ENCODE peak calls at places on chromosomes 1 and 21, in four cellular contexts. Q, Y, G and D are unnamed samples.

GRCh38 chr1:25700626-25701025 is 84.0 kb downstream of the MAN1C1 start:
- DNase-seq in Q (no peak), Y (no peak), G (no peak), D (no peak)

GRCh38 chr1:53334781-53335180 is 6.9 kb upstream of the LRP8 start:
- DNase-seq in Y (no peak), Q (no peak), G (no peak), D (no peak)

GRCh38 chr1:55868026-55868425 is 652.9 kb upstream of the USP24 start:
- DNase-seq in Y (peak), Q (no peak), G (no peak), D (peak)

GRCh38 chr1:227870375-227870774 is 54.9 kb downstream of the PRSS38 start:
- DNase-seq in Q (no peak), Y (no peak), G (no peak), D (no peak)

GRCh38 chr1:194512957-194513356 is 1326.5 kb upstream of the B3GALT2 start:
- DNase-seq in G (no peak), Y (peak), Q (no peak), D (no peak)

GRCh38 chr1:183159960-183160359 is 26.1 kb upstream of the LAMC2 start:
- DNase-seq in Q (peak), G (peak), Y (peak), D (no peak)

GRCh38 chr1:100219879-100220278 is 29.8 kb downstream of the DBT start:
- DNase-seq in Y (no peak), Q (no peak), G (no peak), D (no peak)

GRCh38 chr1:227893696-227894305 is 53.9 kb downstream of the WNT9A start:
- DNase-seq in Q (no peak), G (peak), Y (no peak), D (no peak)

GRCh38 chr1:37162059-37162458 is 127.7 kb upstream of the GRIK3 start:
- DNase-seq in Q (no peak), Y (no peak), G (no peak), D (no peak)

GRCh38 chr1:24418898-24419628 is 3.5 kb downstream of the NIPAL3 start:
- DNase-seq in G (peak), Q (peak), Y (peak), D (peak)

GRCh38 chr1:1006305-1007159 is 6.6 kb upstream of the HES4 start:
- DNase-seq in G (peak), Q (peak), Y (no peak), D (no peak)

GRCh38 chr1:150002217-150002616 is 8.3 kb downstream of the OTUD7B start:
- DNase-seq in G (no peak), Q (no peak), Y (peak), D (no peak)

GRCh38 chr1:81920245-81920740 is 119.6 kb downstream of the ADGRL2 start:
- DNase-seq in Q (no peak), Y (peak), G (no peak), D (peak)

GRCh38 chr1:2326524-2326923 is 64.8 kb downstream of the MORN1 start:
- DNase-seq in Q (no peak), Y (no peak), G (no peak), D (no peak)

GRCh38 chr1:112267929-112268328 is 128.1 kb upstream of the CTTNBP2NL start:
- DNase-seq in Q (no peak), Y (no peak), G (no peak), D (no peak)

GRCh38 chr1:54546651-54547348 is 1.2 kb upstream of the ACOT11 start:
- DNase-seq in Q (no peak), G (no peak), Y (no peak), D (no peak)

GRCh38 chr1:227372662-227373061 is 54.4 kb upstream of the CDC42BPA start:
- DNase-seq in Y (peak), G (no peak), Q (no peak), D (no peak)

GRCh38 chr1:43766086-43766784 is 58.9 kb downstream of the ST3GAL3 start:
- DNase-seq in Y (peak), G (no peak), Q (peak), D (no peak)

GRCh38 chr1:241639653-241640148 is 468 bp downstream of the CHML start:
- DNase-seq in Y (peak), Q (peak), G (peak), D (peak)

GRCh38 chr1:168031627-168032026 is 94.8 kb upstream of the MPC2 start:
- DNase-seq in Q (no peak), G (no peak), Y (no peak), D (no peak)

GRCh38 chr1:207316622-207317510 is 4.6 kb upstream of the CD55 start:
- DNase-seq in Y (no peak), G (no peak), Q (no peak), D (peak)

GRCh38 chr1:31761883-31762282 is 2.3 kb downstream of the ADGRB2 start:
- DNase-seq in Y (peak), Q (no peak), G (no peak), D (peak)

GRCh38 chr1:223233410-223234163 is 90.5 kb upstream of the TLR5 start:
- DNase-seq in Y (peak), G (no peak), Q (no peak), D (peak)

GRCh38 chr1:12656575-12656974 is 12.7 kb downstream of the AADACL4 start:
- DNase-seq in Y (no peak), Q (no peak), G (no peak), D (no peak)

GRCh38 chr1:41626146-41626545 is 141.7 kb upstream of the EDN2 start:
- DNase-seq in G (no peak), Q (no peak), Y (peak), D (peak)

GRCh38 chr1:28456078-28456477 is 49.8 kb upstream of the RCC1 start:
- DNase-seq in G (no peak), Q (no peak), Y (peak), D (peak)

GRCh38 chr1:29033829-29034466 is 89.8 kb downstream of the TMEM200B start:
- DNase-seq in G (no peak), Y (peak), Q (no peak), D (peak)

GRCh38 chr1:44707959-44708831 is 22.8 kb downstream of the RNU5D-1 start:
- DNase-seq in G (no peak), Q (no peak), Y (peak), D (peak)

GRCh38 chr1:167819849-167820683 is 93.9 kb downstream of the ADCY10 start:
- DNase-seq in G (peak), Q (peak), Y (peak), D (peak)

GRCh38 chr1:193408782-193409293 is 222.4 kb upstream of the B3GALT2 start:
- DNase-seq in Y (peak), Q (peak), G (peak), D (peak)

GRCh38 chr1:10515627-10516026 is 40.9 kb downstream of the PEX14 start:
- DNase-seq in Y (no peak), G (no peak), Q (no peak), D (no peak)

GRCh38 chr1:156571261-156571958 is 955 bp downstream of the IQGAP3 start:
- DNase-seq in Y (peak), Q (no peak), G (no peak), D (peak)

GRCh38 chr21:46215436-46216131 is 13.0 kb downstream of the LSS start:
- DNase-seq in Y (no peak), Q (no peak), G (peak), D (no peak)

GRCh38 chr1:155650231-155650757 is 38.3 kb downstream of the YY1AP1 start:
- DNase-seq in Y (no peak), G (no peak), Q (no peak), D (no peak)

GRCh38 chr1:62508187-62508758 is 71.4 kb downstream of the USP1 start:
- DNase-seq in G (no peak), Y (peak), Q (no peak), D (peak)

GRCh38 chr1:206664740-206665139 is 20.0 kb upstream of the MAPKAPK2 start:
- DNase-seq in Y (no peak), Q (no peak), G (no peak), D (no peak)

GRCh38 chr1:92483442-92484170 is 3.1 kb downstream of the GFI1 start:
- DNase-seq in Y (no peak), G (peak), Q (peak), D (no peak)
- H3K4me3 ChIP-seq in Y (no peak), G (peak), Q (peak), D (no peak)

GRCh38 chr21:15520811-15521643 is 208.8 kb upstream of the USP25 start:
- DNase-seq in Q (no peak), Y (no peak), G (no peak), D (no peak)
- TF ChIP-seq CTCF in Q (peak), Y (peak), G (no peak), D (peak)

GRCh38 chr21:42228709-42229220 is 9.8 kb downstream of the ABCG1 start:
- DNase-seq in G (no peak), Y (no peak), Q (peak), D (no peak)
- H3K4me3 ChIP-seq in G (no peak), Y (no peak), Q (peak), D (no peak)

GRCh38 chr1:20483833-20484525 is 2.0 kb downstream of the CAMK2N1 start:
- DNase-seq in G (peak), Y (peak), Q (no peak), D (no peak)
- TF ChIP-seq CTCF in G (no peak), Y (peak), Q (no peak), D (peak)

DNA sequence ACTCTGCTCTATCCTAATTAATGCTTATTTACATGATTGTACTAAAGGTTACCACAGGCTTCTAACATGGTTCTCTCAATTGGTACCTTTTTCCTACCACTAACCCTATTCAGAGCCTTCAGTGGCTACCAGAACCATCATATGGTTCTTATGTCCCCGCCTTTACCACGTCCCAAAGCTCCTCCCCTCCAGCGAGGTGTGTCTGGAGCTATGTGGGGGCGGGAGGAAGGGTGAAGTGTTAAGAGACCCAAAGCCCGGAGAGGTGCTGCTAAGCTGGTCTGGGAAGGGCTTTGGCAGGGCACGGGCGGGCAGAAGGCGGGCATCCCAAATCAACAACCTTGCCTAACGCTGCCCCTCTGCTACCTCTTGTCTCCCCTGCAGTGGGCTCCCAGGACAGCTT is 10.0 kb downstream of the SPATA46 start:
- DNase-seq in Y (no peak), Q (no peak), G (no peak), D (no peak)
- H3K4me3 ChIP-seq in Y (no peak), Q (peak), G (peak), D (peak)

GRCh38 chr1:152003846-152004442 is 10.3 kb upstream of the S100A10 start:
- DNase-seq in Q (no peak), G (no peak), Y (no peak), D (no peak)
- TF ChIP-seq CTCF in Q (no peak), G (no peak), Y (no peak), D (peak)